ENCODE peak calls at places on chromosomes 3 and 15, in four cellular contexts. One of them, this sample, is unnamed. For H3K4me1, the result is how much of the 10 kb centered on the place peaks cover.

GRCh38 chr15:65067645-65068416 is at the start of gene RASL12:
- DNase-seq in naive thymus-derived CD4-positive, alpha-beta T cell: no peak
- DNase-seq in psoas muscle: no peak
- DNase-seq in aorta: peak
- DNase-seq in this sample: no peak

GRCh38 chr3:188754286-188754685 is 417.5 kb upstream of the TPRG1 start:
- DNase-seq in aorta: no peak
- DNase-seq in psoas muscle: no peak
- DNase-seq in naive thymus-derived CD4-positive, alpha-beta T cell: no peak
- DNase-seq in this sample: no peak

GRCh38 chr15:34760909-34761308 is 6.1 kb upstream of the GJD2 start:
- DNase-seq in aorta: no peak
- DNase-seq in naive thymus-derived CD4-positive, alpha-beta T cell: no peak
- DNase-seq in psoas muscle: no peak
- DNase-seq in this sample: no peak

GRCh38 chr3:28765194-28765593 is 416.6 kb upstream of the AZI2 start:
- DNase-seq in aorta: no peak
- DNase-seq in psoas muscle: no peak
- DNase-seq in naive thymus-derived CD4-positive, alpha-beta T cell: no peak
- DNase-seq in this sample: no peak

GRCh38 chr15:35999211-35999610 is 453.2 kb upstream of the DPH6 start:
- DNase-seq in psoas muscle: no peak
- DNase-seq in naive thymus-derived CD4-positive, alpha-beta T cell: no peak
- DNase-seq in aorta: no peak
- DNase-seq in this sample: no peak

GRCh38 chr3:32852146-32852545 is 34.3 kb downstream of the TRIM71 start:
- DNase-seq in naive thymus-derived CD4-positive, alpha-beta T cell: no peak
- DNase-seq in psoas muscle: no peak
- DNase-seq in aorta: no peak
- DNase-seq in this sample: no peak

GRCh38 chr15:92992712-92993111 is 92.6 kb downstream of the CHD2 start:
- DNase-seq in aorta: no peak
- DNase-seq in naive thymus-derived CD4-positive, alpha-beta T cell: no peak
- DNase-seq in psoas muscle: no peak
- DNase-seq in this sample: no peak

GRCh38 chr3:150409125-150409526 is 1.0 kb downstream of the TSC22D2 start:
- DNase-seq in aorta: no peak
- DNase-seq in psoas muscle: no peak
- DNase-seq in naive thymus-derived CD4-positive, alpha-beta T cell: no peak
- DNase-seq in this sample: no peak

GRCh38 chr3:106454497-106454896 is 585.7 kb upstream of the CBLB start:
- DNase-seq in naive thymus-derived CD4-positive, alpha-beta T cell: no peak
- DNase-seq in aorta: no peak
- DNase-seq in psoas muscle: no peak
- DNase-seq in this sample: no peak

GRCh38 chr3:112734718-112735350 is 93.9 kb upstream of the CCDC80 start:
- DNase-seq in psoas muscle: no peak
- DNase-seq in naive thymus-derived CD4-positive, alpha-beta T cell: peak
- DNase-seq in aorta: no peak
- DNase-seq in this sample: peak

GRCh38 chr3:98986073-98986472 is 84.6 kb upstream of the DCBLD2 start:
- DNase-seq in aorta: no peak
- DNase-seq in naive thymus-derived CD4-positive, alpha-beta T cell: no peak
- DNase-seq in psoas muscle: no peak
- DNase-seq in this sample: no peak

GRCh38 chr3:12288466-12289129 is at the start of gene PPARG:
- DNase-seq in aorta: peak
- DNase-seq in psoas muscle: peak
- DNase-seq in naive thymus-derived CD4-positive, alpha-beta T cell: peak
- DNase-seq in this sample: no peak

GRCh38 chr3:51630513-51630912 is 40.5 kb upstream of the TEX264 start:
- DNase-seq in psoas muscle: no peak
- DNase-seq in naive thymus-derived CD4-positive, alpha-beta T cell: no peak
- DNase-seq in aorta: no peak
- DNase-seq in this sample: no peak

GRCh38 chr15:73902121-73903020 is 23.9 kb upstream of the LOXL1 start:
- DNase-seq in aorta: peak
- DNase-seq in psoas muscle: no peak
- DNase-seq in naive thymus-derived CD4-positive, alpha-beta T cell: no peak
- DNase-seq in this sample: no peak

GRCh38 chr3:62798000-62798399 is 77.2 kb downstream of the CADPS start:
- DNase-seq in aorta: no peak
- DNase-seq in naive thymus-derived CD4-positive, alpha-beta T cell: no peak
- DNase-seq in psoas muscle: no peak
- DNase-seq in this sample: no peak

GRCh38 chr3:148955544-148956346 is 35.6 kb upstream of the GYG1 start:
- DNase-seq in aorta: no peak
- DNase-seq in naive thymus-derived CD4-positive, alpha-beta T cell: no peak
- DNase-seq in psoas muscle: peak
- DNase-seq in this sample: peak

GRCh38 chr15:96345560-96346389 is 15.3 kb downstream of the NR2F2 start:
- DNase-seq in psoas muscle: peak
- DNase-seq in aorta: peak
- DNase-seq in naive thymus-derived CD4-positive, alpha-beta T cell: no peak
- DNase-seq in this sample: no peak

GRCh38 chr15:81449836-81450474 is 75.9 kb upstream of the TMC3 start:
- DNase-seq in aorta: no peak
- DNase-seq in psoas muscle: no peak
- DNase-seq in naive thymus-derived CD4-positive, alpha-beta T cell: no peak
- DNase-seq in this sample: no peak

GRCh38 chr3:27910456-27910855 is 188.3 kb upstream of the EOMES start:
- DNase-seq in psoas muscle: no peak
- DNase-seq in naive thymus-derived CD4-positive, alpha-beta T cell: no peak
- DNase-seq in aorta: no peak
- DNase-seq in this sample: no peak

GRCh38 chr15:68315495-68316007 is 38.0 kb downstream of the FEM1B start:
- DNase-seq in aorta: peak
- DNase-seq in naive thymus-derived CD4-positive, alpha-beta T cell: no peak
- DNase-seq in psoas muscle: no peak
- DNase-seq in this sample: no peak

GRCh38 chr3:196643201-196643749 is 3.8 kb downstream of the NRROS start:
- DNase-seq in aorta: no peak
- DNase-seq in psoas muscle: no peak
- DNase-seq in naive thymus-derived CD4-positive, alpha-beta T cell: no peak
- DNase-seq in this sample: peak

GRCh38 chr15:48447657-48448056 is 116.4 kb downstream of the DUT start:
- DNase-seq in psoas muscle: no peak
- DNase-seq in aorta: no peak
- DNase-seq in naive thymus-derived CD4-positive, alpha-beta T cell: no peak
- DNase-seq in this sample: no peak

GRCh38 chr15:41438206-41438605 is 21.3 kb downstream of the RTF1 start:
- DNase-seq in aorta: no peak
- DNase-seq in naive thymus-derived CD4-positive, alpha-beta T cell: no peak
- DNase-seq in psoas muscle: peak
- DNase-seq in this sample: no peak

GRCh38 chr15:80489030-80489594 is 84.9 kb downstream of the ARNT2 start:
- DNase-seq in psoas muscle: no peak
- DNase-seq in aorta: no peak
- DNase-seq in naive thymus-derived CD4-positive, alpha-beta T cell: no peak
- DNase-seq in this sample: no peak

GRCh38 chr3:138434276-138434874 is at the start of gene ESYT3:
- DNase-seq in psoas muscle: peak
- DNase-seq in naive thymus-derived CD4-positive, alpha-beta T cell: peak
- DNase-seq in aorta: peak
- DNase-seq in this sample: peak

GRCh38 chr3:194824676-194825075 is 139.0 kb downstream of the FAM43A start:
- DNase-seq in naive thymus-derived CD4-positive, alpha-beta T cell: no peak
- DNase-seq in psoas muscle: peak
- DNase-seq in aorta: no peak
- DNase-seq in this sample: no peak

GRCh38 chr15:35455201-35455600 is 90.8 kb downstream of the DPH6 start:
- DNase-seq in aorta: no peak
- DNase-seq in psoas muscle: no peak
- DNase-seq in naive thymus-derived CD4-positive, alpha-beta T cell: no peak
- DNase-seq in this sample: no peak

GRCh38 chr15:59339252-59339672 is 33.4 kb downstream of the MYO1E start:
- DNase-seq in aorta: no peak
- DNase-seq in naive thymus-derived CD4-positive, alpha-beta T cell: no peak
- DNase-seq in psoas muscle: no peak
- DNase-seq in this sample: no peak

GRCh38 chr15:33963831-33964664 is 4.2 kb upstream of the CHRM5 start:
- DNase-seq in naive thymus-derived CD4-positive, alpha-beta T cell: no peak
- DNase-seq in psoas muscle: no peak
- DNase-seq in aorta: no peak
- DNase-seq in this sample: no peak

GRCh38 chr15:50145451-50145872 is 26.4 kb upstream of the ATP8B4 start:
- DNase-seq in aorta: no peak
- DNase-seq in psoas muscle: no peak
- DNase-seq in naive thymus-derived CD4-positive, alpha-beta T cell: no peak
- DNase-seq in this sample: no peak

GRCh38 chr3:64259646-64260045 is 34.4 kb upstream of the PRICKLE2 start:
- DNase-seq in psoas muscle: no peak
- DNase-seq in aorta: no peak
- DNase-seq in naive thymus-derived CD4-positive, alpha-beta T cell: no peak
- DNase-seq in this sample: no peak

GRCh38 chr3:180277036-180277435 is 240.3 kb upstream of the PEX5L start:
- DNase-seq in aorta: no peak
- DNase-seq in psoas muscle: no peak
- DNase-seq in naive thymus-derived CD4-positive, alpha-beta T cell: no peak
- DNase-seq in this sample: no peak

GRCh38 chr15:64334530-64334929 is 21.4 kb downstream of the CSNK1G1 start:
- DNase-seq in naive thymus-derived CD4-positive, alpha-beta T cell: no peak
- DNase-seq in aorta: no peak
- DNase-seq in psoas muscle: no peak
- DNase-seq in this sample: no peak

GRCh38 chr3:339346-339745 is 142.8 kb downstream of the CHL1 start:
- DNase-seq in aorta: no peak
- DNase-seq in naive thymus-derived CD4-positive, alpha-beta T cell: no peak
- DNase-seq in psoas muscle: no peak
- DNase-seq in this sample: no peak

DNA sequence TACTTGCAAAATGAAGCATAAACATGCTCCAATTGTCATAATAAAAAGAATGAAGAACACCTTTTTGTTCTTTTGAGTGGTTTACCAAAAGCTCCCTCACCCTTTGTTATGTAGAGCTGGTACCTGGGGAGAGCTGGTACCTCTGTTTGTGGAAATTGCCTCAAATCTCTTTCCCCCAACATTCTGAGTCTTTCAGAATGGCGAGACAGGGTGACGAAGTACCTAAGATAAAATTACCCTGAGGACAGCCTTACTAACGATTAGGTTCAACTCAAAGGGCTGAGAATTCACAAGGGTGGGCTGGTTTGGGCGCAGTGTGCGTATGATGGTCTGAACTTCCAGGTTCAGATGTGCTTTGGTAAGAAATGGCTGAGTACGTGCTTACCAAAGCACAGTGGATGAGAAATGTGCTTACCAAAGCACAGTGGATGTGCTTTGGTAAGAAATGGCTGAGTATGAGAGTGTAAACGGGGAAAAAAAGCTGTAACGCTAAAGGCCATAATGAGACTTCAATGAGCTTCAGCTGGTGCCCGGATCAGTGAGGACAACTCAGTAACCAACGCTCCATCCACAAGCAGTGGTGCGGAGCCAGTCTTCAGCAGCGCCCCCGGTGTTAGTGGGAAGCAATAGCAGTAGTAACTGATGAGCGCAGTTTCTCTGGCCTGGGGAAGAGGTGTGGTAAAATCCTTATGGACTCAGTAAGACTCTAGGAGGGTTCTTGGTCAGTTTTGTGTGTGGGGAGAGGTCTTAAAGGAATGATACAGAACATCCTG is 72.3 kb upstream of the LRIG1 start:
- DNase-seq in aorta: peak
- DNase-seq in psoas muscle: no peak
- DNase-seq in naive thymus-derived CD4-positive, alpha-beta T cell: no peak
- DNase-seq in this sample: no peak
- H3K4me1 ChIP-seq in aorta: under half
- H3K4me1 ChIP-seq in psoas muscle: under half
- H3K4me1 ChIP-seq in naive thymus-derived CD4-positive, alpha-beta T cell: under half
- H3K4me1 ChIP-seq in this sample: under half

GRCh38 chr3:184738519-184738890 is 26.6 kb upstream of the MAGEF1 start:
- DNase-seq in psoas muscle: no peak
- DNase-seq in aorta: no peak
- DNase-seq in naive thymus-derived CD4-positive, alpha-beta T cell: no peak
- DNase-seq in this sample: no peak
- H3K4me3 ChIP-seq in psoas muscle: no peak
- H3K4me3 ChIP-seq in aorta: no peak
- H3K4me3 ChIP-seq in naive thymus-derived CD4-positive, alpha-beta T cell: no peak
- H3K4me3 ChIP-seq in this sample: no peak

GRCh38 chr3:69080233-69080644 is at the start of gene UBA3:
- DNase-seq in naive thymus-derived CD4-positive, alpha-beta T cell: peak
- DNase-seq in aorta: peak
- DNase-seq in psoas muscle: peak
- DNase-seq in this sample: peak

GRCh38 chr3:69084326-69084667 is 440 bp upstream of the ARL6IP5 start:
- DNase-seq in psoas muscle: no peak
- DNase-seq in aorta: no peak
- DNase-seq in naive thymus-derived CD4-positive, alpha-beta T cell: no peak
- DNase-seq in this sample: no peak

GRCh38 chr3:69082805-69083204 is 1.9 kb upstream of the ARL6IP5 start:
- DNase-seq in aorta: no peak
- DNase-seq in naive thymus-derived CD4-positive, alpha-beta T cell: peak
- DNase-seq in psoas muscle: no peak
- DNase-seq in this sample: peak

GRCh38 chr3:69081583-69082262 is 1.6 kb upstream of the UBA3 start:
- DNase-seq in psoas muscle: no peak
- DNase-seq in aorta: no peak
- DNase-seq in naive thymus-derived CD4-positive, alpha-beta T cell: no peak
- DNase-seq in this sample: no peak

DNA sequence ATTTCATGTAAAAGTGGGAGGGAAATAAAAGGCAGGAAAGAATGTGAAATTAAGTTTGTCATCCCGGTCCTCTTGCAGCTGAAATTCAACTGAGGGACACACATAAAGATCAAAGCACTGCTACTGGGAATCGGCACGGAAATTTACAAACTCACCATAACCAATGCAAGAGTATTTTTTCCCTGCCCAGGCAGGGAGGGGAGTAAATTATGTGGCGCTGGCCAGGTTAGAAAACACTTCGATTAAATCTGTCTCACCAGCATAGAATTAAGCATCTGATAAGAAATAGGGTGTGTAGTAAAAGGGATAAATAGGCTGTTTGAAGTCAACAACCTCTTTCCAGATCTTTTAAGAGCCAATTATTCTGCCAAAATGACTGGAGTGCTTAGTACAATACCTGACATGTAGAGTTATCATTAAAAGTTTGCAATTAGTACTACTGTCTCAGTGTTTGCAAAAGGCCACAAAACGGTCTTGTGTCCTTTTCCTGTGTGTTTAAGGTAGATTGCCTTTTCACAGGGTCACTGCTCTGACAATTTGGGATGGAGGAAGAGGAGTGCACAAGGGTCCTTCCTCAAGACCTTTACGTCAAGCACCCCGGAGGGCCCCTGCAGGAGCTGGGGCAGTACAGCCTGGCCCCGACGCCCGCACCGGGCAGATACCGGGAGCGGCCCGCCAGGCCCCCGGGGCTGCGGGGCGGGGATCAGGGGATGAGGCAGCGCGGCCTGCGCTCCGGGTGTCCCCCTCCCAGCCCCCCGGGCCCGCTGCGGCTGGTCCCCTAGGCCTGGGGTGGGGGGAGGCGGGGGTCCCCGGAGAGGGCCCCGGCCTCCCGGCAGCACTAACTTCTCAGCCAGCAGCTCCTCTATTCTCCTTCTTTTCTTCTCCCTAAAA is 651 bp downstream of the UBA3 start:
- DNase-seq in aorta: no peak
- DNase-seq in psoas muscle: peak
- DNase-seq in naive thymus-derived CD4-positive, alpha-beta T cell: peak
- DNase-seq in this sample: no peak
- H3K4me1 ChIP-seq in aorta: under half
- H3K4me1 ChIP-seq in psoas muscle: half or more
- H3K4me1 ChIP-seq in naive thymus-derived CD4-positive, alpha-beta T cell: half or more
- H3K4me1 ChIP-seq in this sample: half or more

GRCh38 chr3:127457094-127457475 is 133.4 kb downstream of the TPRA1 start:
- DNase-seq in psoas muscle: peak
- DNase-seq in aorta: peak
- DNase-seq in naive thymus-derived CD4-positive, alpha-beta T cell: no peak
- DNase-seq in this sample: no peak
- H3K4me3 ChIP-seq in psoas muscle: no peak
- H3K4me3 ChIP-seq in aorta: no peak
- H3K4me3 ChIP-seq in naive thymus-derived CD4-positive, alpha-beta T cell: no peak
- H3K4me3 ChIP-seq in this sample: no peak

This sample was measured in CD8-positive, alpha-beta memory T cell.